ENCODE peak calls at places on chromosomes 4 and X, in six cellular contexts. B is prostate gland; R is psoas muscle; S is CD8-positive, alpha-beta memory T cell; G is mesendoderm; D is left lung. Z is an unnamed sample.

GRCh38 chr4:3863841-3864734 is 97.9 kb downstream of the ADRA2C start:
- DNase-seq in B (no peak), R (peak; percentile 39), S (no peak), G (no peak), D (peak; percentile 73), Z (peak; percentile 58)

GRCh38 chrX:103607385-103608304 is at the start of gene TCEAL3:
- DNase-seq in B (peak; percentile 54), R (peak; percentile 71), S (peak; percentile 56), G (peak; percentile 22), D (peak; percentile 82), Z (peak; percentile 81)

GRCh38 chr4:145623831-145624230 is 4.6 kb downstream of the MMAA start:
- DNase-seq in B (no peak), R (no peak), S (no peak), G (no peak), D (no peak), Z (no peak)

GRCh38 chr4:147328756-147329446 is 152.0 kb upstream of the EDNRA start:
- DNase-seq in B (no peak), R (no peak), S (no peak), G (no peak), D (no peak), Z (no peak)

GRCh38 chrX:103823591-103823990 is 8.5 kb downstream of the RAB9B start:
- DNase-seq in B (no peak), R (no peak), S (no peak), G (no peak), D (no peak), Z (no peak)

GRCh38 chrX:140836874-140837273 is 127.3 kb downstream of the LINC00632 start:
- DNase-seq in B (no peak), R (no peak), S (no peak), G (no peak), D (no peak), Z (no peak)

GRCh38 chr4:113623274-113623894 is 138.2 kb downstream of the CAMK2D start:
- DNase-seq in B (no peak), R (no peak), S (no peak), G (no peak), D (no peak), Z (no peak)

GRCh38 chrX:124981420-124981819 is 338.3 kb upstream of the TEX13C start:
- DNase-seq in B (no peak), R (no peak), S (no peak), G (no peak), D (no peak), Z (no peak)

DNA sequence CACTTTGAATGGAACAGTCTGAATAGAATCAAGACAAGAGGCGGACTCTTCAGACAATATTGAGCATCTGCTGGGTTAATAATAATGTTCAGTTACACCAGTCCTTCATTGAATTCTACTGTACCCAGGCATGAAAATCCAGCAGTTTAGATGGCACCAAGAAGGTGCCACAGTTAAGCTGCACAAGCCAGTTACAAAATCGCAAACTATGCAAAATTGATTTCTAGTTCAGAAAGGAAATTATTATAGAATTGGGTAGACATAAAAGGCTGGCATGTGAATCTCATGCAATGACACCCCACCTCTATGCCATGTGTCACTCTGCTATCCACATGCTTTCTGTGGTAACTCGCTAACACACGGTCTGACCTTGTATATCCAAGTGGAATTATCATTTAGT is 105.8 kb upstream of the VCX3A start:
- DNase-seq in B (no peak), R (no peak), S (no peak), G (no peak), D (no peak), Z (no peak)
- H3K4me3 ChIP-seq in B (no peak overlapping the region), R (no peak overlapping the region), S (no peak overlapping the region), G (no peak overlapping the region), D (no peak overlapping the region), Z (no peak overlapping the region)

GRCh38 chr4:109465065-109465464 is 31.4 kb downstream of the SEC24B start:
- DNase-seq in B (no peak), R (no peak), S (no peak), G (no peak), D (no peak), Z (no peak)
- H3K36me3 ChIP-seq in B (no peaks in the 10 kb centered on the region), R (peaks cover 10% of the 10 kb centered on the region), S (peaks cover 26% of the 10 kb centered on the region), G (peaks cover 6% of the 10 kb centered on the region), D (no peaks in the 10 kb centered on the region), Z (peaks cover 9% of the 10 kb centered on the region)

DNA sequence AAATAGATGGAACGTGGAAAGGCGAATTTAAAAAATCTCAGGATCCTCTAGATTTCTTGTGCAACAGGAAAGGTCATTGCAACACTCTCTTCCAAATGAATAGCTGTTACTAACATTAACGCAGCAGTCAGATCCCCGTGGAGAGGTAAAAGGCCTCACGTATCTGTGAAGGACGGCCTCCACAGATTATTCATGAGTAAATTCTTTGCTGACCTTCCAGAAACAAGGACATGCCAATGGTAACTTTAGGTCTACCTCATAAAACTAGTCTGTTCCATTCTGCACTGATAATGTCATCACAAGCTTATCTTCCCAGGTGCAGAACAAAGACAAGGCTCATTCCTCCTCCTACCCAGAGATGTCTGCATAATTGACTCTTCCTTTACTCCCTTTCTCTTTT is 16.1 kb upstream of the REPS2 start:
- DNase-seq in B (no peak), R (no peak), S (no peak), G (peak; percentile 58), D (no peak), Z (no peak)
- H3K4me3 ChIP-seq in B (no peak overlapping the region), R (no peak overlapping the region), S (no peak overlapping the region), G (no peak overlapping the region), D (no peak overlapping the region), Z (no peak overlapping the region)

GRCh38 chr4:153616005-153616555 is 68.0 kb upstream of the TLR2 start:
- DNase-seq in B (no peak), R (no peak), S (no peak), G (no peak), D (no peak), Z (no peak)
- H3K36me3 ChIP-seq in B (no peaks in the 10 kb centered on the region), R (no peaks in the 10 kb centered on the region), S (peaks cover 66% of the 10 kb centered on the region), G (no peaks in the 10 kb centered on the region), D (no peaks in the 10 kb centered on the region), Z (peaks cover 1% of the 10 kb centered on the region)

GRCh38 chr4:39522068-39522467 is 5.2 kb downstream of the UGDH start:
- DNase-seq in B (no peak), R (no peak), S (no peak), G (no peak), D (no peak), Z (no peak)
- H3K4me3 ChIP-seq in B (no peak overlapping the region), R (no peak overlapping the region), S (no peak overlapping the region), G (no peak overlapping the region), D (no peak overlapping the region), Z (no peak overlapping the region)

DNA sequence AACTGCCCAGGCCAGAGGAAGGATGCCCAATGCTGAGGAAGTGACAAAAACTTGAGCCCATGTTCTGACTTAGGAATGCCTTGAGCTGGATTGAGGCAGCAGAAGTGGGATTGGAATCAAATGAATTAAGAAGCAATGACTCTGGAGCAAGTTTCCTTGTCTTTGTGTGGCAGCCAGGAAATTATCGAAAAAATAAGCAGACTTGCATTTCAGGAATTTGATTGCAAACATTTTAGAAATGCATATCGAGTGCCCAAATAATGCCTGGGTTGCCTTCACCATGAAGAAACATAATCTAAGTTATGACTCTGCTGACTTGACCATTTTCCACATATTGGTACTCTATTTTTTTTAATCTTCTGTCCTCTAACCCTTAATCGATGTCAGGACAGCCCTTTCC is 9.5 kb downstream of the CYTL1 start:
- DNase-seq in B (no peak), R (no peak), S (no peak), G (no peak), D (no peak), Z (no peak)
- H3K36me3 ChIP-seq in B (no peaks in the 10 kb centered on the region), R (no peaks in the 10 kb centered on the region), S (no peaks in the 10 kb centered on the region), G (no peaks in the 10 kb centered on the region), D (no peaks in the 10 kb centered on the region), Z (no peaks in the 10 kb centered on the region)

DNA sequence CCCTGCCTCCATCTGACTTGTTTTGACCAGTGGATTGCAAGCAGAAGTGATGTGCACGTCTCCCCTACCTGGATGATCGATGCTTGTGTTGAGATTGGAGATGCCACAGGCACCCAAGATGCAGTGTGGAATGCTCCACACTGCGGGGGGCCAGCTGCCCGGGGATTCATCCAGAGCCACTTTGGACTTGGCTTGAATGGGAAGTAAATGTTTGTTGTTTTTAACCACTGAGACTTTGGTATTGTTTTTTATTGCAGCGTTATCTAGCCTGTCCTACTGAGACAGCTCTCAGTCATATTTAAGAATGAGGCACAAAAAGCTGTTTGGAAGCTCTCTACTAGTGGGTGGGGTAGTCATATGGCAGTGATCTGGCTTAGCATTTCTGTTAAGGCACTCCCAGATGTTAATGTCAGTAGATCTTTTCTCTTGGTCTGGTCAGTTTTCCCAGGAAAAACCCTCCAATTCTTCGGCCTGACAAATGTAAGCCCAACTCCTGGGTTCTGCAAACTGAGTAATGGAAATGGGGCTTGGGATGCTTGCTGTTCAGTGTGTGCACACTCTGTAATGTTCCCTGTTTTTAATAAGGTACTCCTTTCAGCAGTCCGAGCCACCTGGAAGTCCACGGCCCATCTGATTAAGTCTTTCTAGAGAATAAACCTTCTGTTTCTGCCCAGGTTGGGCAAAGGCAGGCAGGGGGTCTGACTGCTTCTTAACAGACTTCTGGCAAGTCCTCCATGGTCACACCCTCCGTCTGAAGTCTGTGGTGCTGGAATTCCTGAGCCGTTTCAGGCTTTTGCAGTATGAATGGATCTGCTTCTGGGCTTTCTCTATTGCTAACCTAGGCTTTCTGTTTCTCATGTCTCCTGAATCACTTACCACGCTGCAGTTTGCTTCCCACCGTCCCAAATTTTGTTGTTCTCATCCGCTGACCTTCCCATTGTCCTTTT is 74.8 kb downstream of the WWC2 start:
- DNase-seq in B (no peak), R (no peak), S (no peak), G (peak; percentile 85), D (no peak), Z (no peak)
- H3K4me3 ChIP-seq in B (no peak overlapping the region), R (no peak overlapping the region), S (no peak overlapping the region), G (no peak overlapping the region), D (no peak overlapping the region), Z (no peak overlapping the region)

GRCh38 chr4:17497890-17498523 is 13.9 kb downstream of the QDPR start:
- DNase-seq in B (no peak), R (no peak), S (no peak), G (no peak), D (no peak), Z (no peak)
- H3K36me3 ChIP-seq in B (no peaks in the 10 kb centered on the region), R (peaks cover 7% of the 10 kb centered on the region), S (peaks cover 28% of the 10 kb centered on the region), G (peaks cover 2% of the 10 kb centered on the region), D (no peaks in the 10 kb centered on the region), Z (peaks cover 4% of the 10 kb centered on the region)